ENCODE peak calls at places on chromosomes 7 and 10, in seven cellular contexts. H is CD4-positive, CD25-positive, alpha-beta regulatory T cell; W is tibial artery; I is AG08396; X is effector CD4-positive, alpha-beta T cell; Q is naive thymus-derived CD8-positive, alpha-beta T cell; N is GM03348. M is an unnamed sample.

GRCh38 chr7:8443871-8444756 is 10.7 kb downstream of the NXPH1 start:
- DNase-seq in W (no peak), X (no peak), H (no peak), N (no peak), I (no peak), Q (no peak), M (no peak)

GRCh38 chr7:132546366-132547145 is 29.7 kb downstream of the PLXNA4 start:
- DNase-seq in Q (no peak), W (no peak), I (no peak), H (no peak), X (no peak), N (peak), M (peak)

GRCh38 chr10:75399461-75400162 is 2.0 kb downstream of the ZNF503 start:
- DNase-seq in I (peak), Q (peak), W (peak), X (no peak), N (peak), H (no peak), M (peak)

GRCh38 chr7:1125603-1125969 is 34.4 kb downstream of the ZFAND2A start:
- DNase-seq in X (no peak), I (no peak), W (no peak), H (no peak), Q (no peak), N (no peak), M (no peak)

GRCh38 chr7:116588225-116588624 is 63.4 kb downstream of the CAV1 start:
- DNase-seq in I (peak), W (no peak), N (peak), X (no peak), Q (no peak), H (no peak), M (peak)

GRCh38 chr10:129755075-129756020 is 208.7 kb downstream of the EBF3 start:
- DNase-seq in W (no peak), N (no peak), Q (no peak), I (no peak), X (no peak), H (no peak), M (no peak)

GRCh38 chr7:79984210-79984609 is 150.4 kb upstream of the GNAI1 start:
- DNase-seq in W (no peak), X (no peak), H (no peak), I (peak), N (peak), Q (no peak), M (peak)

GRCh38 chr10:60806951-60807350 is 28.7 kb downstream of the CDK1 start:
- DNase-seq in N (no peak), Q (no peak), X (no peak), I (no peak), W (no peak), H (no peak), M (no peak)

GRCh38 chr7:152050547-152050971 is 25.1 kb downstream of the GALNT11 start:
- DNase-seq in H (no peak), I (peak), W (no peak), Q (no peak), X (no peak), N (no peak), M (peak)

GRCh38 chr7:147406521-147407115 is 1183.9 kb upstream of the C7orf33 start:
- DNase-seq in Q (no peak), I (peak), N (peak), X (no peak), H (no peak), W (no peak), M (peak)

GRCh38 chr10:72800741-72801092 is 92.8 kb upstream of the OIT3 start:
- DNase-seq in Q (no peak), W (no peak), I (no peak), H (no peak), N (no peak), X (no peak), M (no peak)

GRCh38 chr7:124992881-124993562 is 63.4 kb upstream of the POT1 start:
- DNase-seq in X (no peak), H (no peak), I (peak), Q (no peak), N (peak), W (peak), M (peak)

GRCh38 chr10:48416584-48417232 is 110.2 kb downstream of the MAPK8 start:
- DNase-seq in H (no peak), N (peak), X (no peak), W (no peak), Q (no peak), I (no peak), M (no peak)

GRCh38 chr10:92801978-92802872 is 46.1 kb upstream of the EXOC6 start:
- DNase-seq in X (no peak), W (no peak), N (no peak), Q (no peak), H (no peak), I (no peak), M (no peak)

GRCh38 chr7:102063736-102064135 is 222.9 kb upstream of the SH2B2 start:
- DNase-seq in H (no peak), W (no peak), X (no peak), N (peak), I (no peak), Q (no peak), M (peak)

GRCh38 chr10:80537086-80537704 is 507 bp upstream of the SH2D4B start:
- DNase-seq in W (peak), H (no peak), Q (no peak), N (no peak), I (no peak), X (no peak), M (no peak)

GRCh38 chr7:34131371-34131770 is 226.0 kb downstream of the BMPER start:
- DNase-seq in Q (no peak), H (no peak), X (no peak), I (no peak), W (no peak), N (no peak), M (peak)

GRCh38 chr10:182441-183201 is 47.4 kb downstream of the ZMYND11 start:
- DNase-seq in W (no peak), I (no peak), N (no peak), H (no peak), Q (no peak), X (no peak), M (no peak)

GRCh38 chr7:44824894-44825526 is 22.9 kb downstream of the H2AZ2 start:
- DNase-seq in I (no peak), N (peak), H (no peak), X (no peak), Q (no peak), W (no peak), M (peak)

GRCh38 chr10:22301193-22301592 is 15.0 kb upstream of the COMMD3 start:
- DNase-seq in X (no peak), W (no peak), N (no peak), H (no peak), Q (no peak), I (no peak), M (no peak)

GRCh38 chr7:23472974-23473847 is 2.9 kb upstream of the IGF2BP3 start:
- DNase-seq in X (no peak), N (no peak), W (no peak), H (no peak), I (no peak), Q (no peak), M (no peak)

M was measured in AG20443.